ENCODE peak calls at places on chromosome 18, in four cellular contexts. One of them, this sample, is unnamed.

GRCh38 chr18:70621710-70622109 is 332.9 kb downstream of the SOCS6 start:
- DNase-seq in CD8-positive, alpha-beta T cell: peak; percentile 33
- DNase-seq in AG09309: no peak
- DNase-seq in breast epithelium: no peak
- DNase-seq in this sample: no peak

GRCh38 chr18:70037453-70038061 is 89.9 kb upstream of the CD226 start:
- DNase-seq in CD8-positive, alpha-beta T cell: no peak
- DNase-seq in AG09309: no peak
- DNase-seq in breast epithelium: no peak
- DNase-seq in this sample: no peak

GRCh38 chr18:6920099-6920955 is 190.8 kb downstream of the ARHGAP28 start:
- DNase-seq in CD8-positive, alpha-beta T cell: no peak
- DNase-seq in AG09309: peak; percentile 25
- DNase-seq in breast epithelium: no peak
- DNase-seq in this sample: peak; percentile 76

GRCh38 chr18:7415081-7415894 is 151.8 kb upstream of the PTPRM start:
- DNase-seq in CD8-positive, alpha-beta T cell: no peak
- DNase-seq in AG09309: no peak
- DNase-seq in breast epithelium: no peak
- DNase-seq in this sample: no peak

GRCh38 chr18:62663731-62664336 is 51.5 kb upstream of the PHLPP1 start:
- DNase-seq in CD8-positive, alpha-beta T cell: no peak
- DNase-seq in AG09309: peak; percentile 21
- DNase-seq in breast epithelium: no peak
- DNase-seq in this sample: no peak

GRCh38 chr18:582465-582864 is 2.3 kb downstream of the CETN1 start:
- DNase-seq in CD8-positive, alpha-beta T cell: no peak
- DNase-seq in AG09309: no peak
- DNase-seq in breast epithelium: no peak
- DNase-seq in this sample: no peak

GRCh38 chr18:13281406-13281805 is 62.8 kb downstream of the LDLRAD4 start:
- DNase-seq in CD8-positive, alpha-beta T cell: no peak
- DNase-seq in AG09309: no peak
- DNase-seq in breast epithelium: no peak
- DNase-seq in this sample: no peak

GRCh38 chr18:65752625-65753325 is 2.0 kb downstream of the CDH7 start:
- DNase-seq in CD8-positive, alpha-beta T cell: no peak
- DNase-seq in AG09309: no peak
- DNase-seq in breast epithelium: no peak
- DNase-seq in this sample: no peak

GRCh38 chr18:3903341-3903740 is 453.4 kb downstream of the TGIF1 start:
- DNase-seq in CD8-positive, alpha-beta T cell: no peak
- DNase-seq in AG09309: peak; percentile 85
- DNase-seq in breast epithelium: no peak
- DNase-seq in this sample: no peak

GRCh38 chr18:63676526-63676925 is 14.8 kb upstream of the SERPINB3 start:
- DNase-seq in CD8-positive, alpha-beta T cell: no peak
- DNase-seq in AG09309: no peak
- DNase-seq in breast epithelium: no peak
- DNase-seq in this sample: no peak

GRCh38 chr18:34492652-34493051 is 217.4 kb upstream of the DTNA start:
- DNase-seq in CD8-positive, alpha-beta T cell: no peak
- DNase-seq in AG09309: no peak
- DNase-seq in breast epithelium: no peak
- DNase-seq in this sample: no peak

GRCh38 chr18:63882333-63883141 is 5.0 kb upstream of the SERPINB2 start:
- DNase-seq in CD8-positive, alpha-beta T cell: no peak
- DNase-seq in AG09309: peak; percentile 74
- DNase-seq in breast epithelium: no peak
- DNase-seq in this sample: no peak

GRCh38 chr18:9673296-9674251 is 34.5 kb upstream of the RAB31 start:
- DNase-seq in CD8-positive, alpha-beta T cell: no peak
- DNase-seq in AG09309: no peak
- DNase-seq in breast epithelium: no peak
- DNase-seq in this sample: no peak

GRCh38 chr18:61236476-61237057 is 96.7 kb upstream of the CDH20 start:
- DNase-seq in CD8-positive, alpha-beta T cell: no peak
- DNase-seq in AG09309: no peak
- DNase-seq in breast epithelium: no peak
- DNase-seq in this sample: no peak

DNA sequence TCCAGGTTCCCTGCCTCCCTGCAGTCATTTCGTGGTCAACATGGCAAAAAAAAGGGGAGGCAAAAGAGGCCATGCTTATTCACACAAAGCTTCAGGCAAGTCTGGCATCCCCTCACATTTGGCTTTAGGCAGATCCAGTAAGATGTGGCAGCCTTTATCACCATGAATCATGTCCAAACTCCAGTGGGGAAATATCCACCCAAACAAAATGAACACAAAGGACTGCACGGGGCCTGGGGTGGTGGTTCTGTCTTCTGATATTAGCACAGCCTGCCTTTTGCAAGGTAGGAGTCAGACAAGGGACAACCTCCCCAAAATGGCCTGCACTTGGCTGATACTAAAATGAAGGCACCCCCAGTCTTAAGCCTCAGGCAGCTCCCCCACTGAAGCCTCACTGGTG is 129.9 kb downstream of the ZBTB7C start:
- DNase-seq in CD8-positive, alpha-beta T cell: no peak
- DNase-seq in AG09309: no peak
- DNase-seq in breast epithelium: no peak
- DNase-seq in this sample: no peak
- TF ChIP-seq CTCF in CD8-positive, alpha-beta T cell: no peak
- TF ChIP-seq CTCF in AG09309: no peak
- TF ChIP-seq CTCF in breast epithelium: no peak
- TF ChIP-seq CTCF in this sample: no peak

DNA sequence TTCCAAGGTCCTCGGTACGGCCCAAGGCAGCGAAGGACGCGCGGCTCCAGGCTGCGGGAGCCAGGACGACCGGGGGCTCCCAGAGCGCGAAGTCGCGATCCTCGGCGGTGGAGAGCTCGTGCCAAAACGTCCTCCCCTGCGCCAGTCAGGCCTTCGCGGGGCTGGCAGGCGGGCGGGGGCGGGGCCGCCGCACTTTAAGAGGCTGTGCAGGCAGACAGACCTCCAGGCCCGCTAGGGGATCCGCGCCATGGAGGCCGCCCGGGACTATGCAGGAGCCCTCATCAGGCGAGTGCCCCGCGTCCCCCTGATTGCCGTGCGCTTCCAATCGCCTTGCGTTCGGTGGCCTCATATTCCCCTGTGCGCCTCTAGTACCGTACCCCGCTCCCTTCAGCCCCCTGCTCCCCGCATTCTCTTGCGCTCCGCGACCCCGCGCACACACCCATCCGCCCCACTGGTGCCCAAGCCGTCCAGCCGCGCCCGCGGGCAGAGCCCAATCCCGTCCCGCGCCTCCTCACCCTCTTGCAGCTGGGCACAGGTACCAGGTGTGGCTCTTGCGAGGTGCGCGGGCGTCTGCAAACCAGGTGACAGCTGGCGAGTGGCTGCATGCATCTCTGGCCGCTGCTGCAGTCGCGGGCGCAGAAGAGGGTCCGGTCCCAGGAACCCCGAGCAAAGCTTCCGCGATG is at the start of gene CIDEA:
- DNase-seq in CD8-positive, alpha-beta T cell: no peak
- DNase-seq in AG09309: no peak
- DNase-seq in breast epithelium: no peak
- DNase-seq in this sample: peak; percentile 36
- TF ChIP-seq CTCF in CD8-positive, alpha-beta T cell: no peak
- TF ChIP-seq CTCF in AG09309: no peak
- TF ChIP-seq CTCF in breast epithelium: no peak
- TF ChIP-seq CTCF in this sample: no peak

GRCh38 chr18:56353676-56354260 is 284.6 kb downstream of the TXNL1 start:
- DNase-seq in CD8-positive, alpha-beta T cell: no peak
- DNase-seq in AG09309: no peak
- DNase-seq in breast epithelium: no peak
- DNase-seq in this sample: no peak

DNA sequence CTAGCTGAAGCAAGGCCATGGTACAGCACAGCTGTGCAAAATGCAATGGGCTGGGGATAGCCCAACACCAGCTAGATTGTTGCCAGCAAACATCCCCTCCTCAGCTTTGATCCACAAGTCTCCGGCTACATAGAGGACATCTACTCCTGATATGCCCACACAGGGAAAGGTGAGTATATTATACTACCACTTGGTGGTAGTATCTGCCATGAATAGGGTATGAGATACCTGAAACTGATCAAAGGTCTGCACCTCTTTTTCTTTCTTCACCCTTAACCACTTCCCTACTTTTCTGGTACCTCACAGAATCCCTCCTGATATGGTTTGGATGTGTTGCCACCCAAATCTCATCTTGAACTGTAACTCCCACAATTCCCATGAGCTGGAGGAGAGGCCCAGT is 279.8 kb downstream of the TXNL1 start:
- DNase-seq in CD8-positive, alpha-beta T cell: no peak
- DNase-seq in AG09309: no peak
- DNase-seq in breast epithelium: no peak
- DNase-seq in this sample: no peak
- TF ChIP-seq CTCF in CD8-positive, alpha-beta T cell: no peak
- TF ChIP-seq CTCF in AG09309: no peak
- TF ChIP-seq CTCF in breast epithelium: no peak
- TF ChIP-seq CTCF in this sample: no peak

GRCh38 chr18:58128286-58129018 is 84.4 kb downstream of the NEDD4L start:
- DNase-seq in CD8-positive, alpha-beta T cell: no peak
- DNase-seq in AG09309: no peak
- DNase-seq in breast epithelium: no peak
- DNase-seq in this sample: no peak
- TF ChIP-seq CTCF in CD8-positive, alpha-beta T cell: no peak
- TF ChIP-seq CTCF in AG09309: no peak
- TF ChIP-seq CTCF in breast epithelium: no peak
- TF ChIP-seq CTCF in this sample: no peak

DNA sequence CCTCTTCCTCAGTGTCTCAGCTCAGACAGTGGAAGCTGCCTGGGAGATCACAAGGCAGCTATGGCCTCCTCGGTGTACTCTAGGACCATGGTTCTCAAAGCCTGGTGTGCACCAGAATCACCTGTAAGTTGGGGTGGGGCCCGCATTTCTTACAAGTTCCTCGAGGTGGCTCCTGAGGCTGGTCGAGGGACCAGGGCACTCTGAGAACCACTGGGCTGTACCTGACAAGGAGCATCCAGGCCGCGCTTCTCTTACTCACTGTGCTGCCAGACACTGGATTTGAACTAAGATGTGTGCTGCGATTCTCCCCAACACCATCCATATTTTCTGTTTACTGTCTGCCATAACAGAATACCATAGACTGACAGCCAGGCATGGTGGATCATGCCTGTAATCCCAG is 59.5 kb downstream of the DIPK1C start:
- DNase-seq in CD8-positive, alpha-beta T cell: no peak
- DNase-seq in AG09309: no peak
- DNase-seq in breast epithelium: no peak
- DNase-seq in this sample: no peak
- TF ChIP-seq CTCF in CD8-positive, alpha-beta T cell: no peak
- TF ChIP-seq CTCF in AG09309: no peak
- TF ChIP-seq CTCF in breast epithelium: no peak
- TF ChIP-seq CTCF in this sample: no peak

GRCh38 chr18:38047820-38048219 is 482.2 kb upstream of the CELF4 start:
- DNase-seq in CD8-positive, alpha-beta T cell: no peak
- DNase-seq in AG09309: no peak
- DNase-seq in breast epithelium: no peak
- DNase-seq in this sample: no peak
- TF ChIP-seq CTCF in CD8-positive, alpha-beta T cell: no peak
- TF ChIP-seq CTCF in AG09309: no peak
- TF ChIP-seq CTCF in breast epithelium: no peak
- TF ChIP-seq CTCF in this sample: no peak

GRCh38 chr18:29512203-29512602 is 1335.3 kb upstream of the CDH2 start:
- DNase-seq in CD8-positive, alpha-beta T cell: no peak
- DNase-seq in AG09309: no peak
- DNase-seq in breast epithelium: no peak
- DNase-seq in this sample: no peak
- TF ChIP-seq CTCF in CD8-positive, alpha-beta T cell: no peak
- TF ChIP-seq CTCF in AG09309: no peak
- TF ChIP-seq CTCF in breast epithelium: no peak
- TF ChIP-seq CTCF in this sample: no peak

GRCh38 chr18:32674491-32674890 is 98.3 kb downstream of the KLHL14 start:
- DNase-seq in CD8-positive, alpha-beta T cell: no peak
- DNase-seq in AG09309: no peak
- DNase-seq in breast epithelium: no peak
- DNase-seq in this sample: no peak
- TF ChIP-seq CTCF in CD8-positive, alpha-beta T cell: no peak
- TF ChIP-seq CTCF in AG09309: no peak
- TF ChIP-seq CTCF in breast epithelium: no peak
- TF ChIP-seq CTCF in this sample: peak; percentile 40

GRCh38 chr18:59696311-59697235 is 650 bp downstream of the CCBE1 start:
- DNase-seq in CD8-positive, alpha-beta T cell: no peak
- DNase-seq in AG09309: no peak
- DNase-seq in breast epithelium: no peak
- DNase-seq in this sample: peak; percentile 8
- TF ChIP-seq CTCF in CD8-positive, alpha-beta T cell: no peak
- TF ChIP-seq CTCF in AG09309: no peak
- TF ChIP-seq CTCF in breast epithelium: no peak
- TF ChIP-seq CTCF in this sample: no peak

This sample was measured in neural crest cell.